ENCODE peak calls at places on chromosomes 11 and 22, in six cellular contexts. D is lower leg skin; K is BJ; P is CD4-positive, alpha-beta T cell; M is Calu3; W is psoas muscle. H is an unnamed sample.
A peak's percentile ranks its signal among the peaks of the same experiment; 100 is the strongest.

GRCh38 chr11:2298131-2298794 is 3.5 kb downstream of the C11orf21 start:
- DNase-seq in P (no peak), M (no peak), W (no peak), D (no peak), K (no peak), H (peak; percentile 13)

GRCh38 chr11:120283124-120283523 is 42.0 kb upstream of the TLCD5 start:
- DNase-seq in K (no peak), W (no peak), P (no peak), M (no peak), D (no peak), H (no peak)

GRCh38 chr11:107387666-107388065 is 70.0 kb downstream of the CWF19L2 start:
- DNase-seq in M (no peak), P (no peak), D (no peak), K (no peak), W (no peak), H (no peak)

GRCh38 chr11:130827697-130828377 is 88.4 kb downstream of the SNX19 start:
- DNase-seq in M (peak; percentile 65), P (no peak), D (no peak), K (no peak), W (peak; percentile 70), H (no peak)

GRCh38 chr11:101880208-101880607 is 34.6 kb upstream of the CEP126 start:
- DNase-seq in D (no peak), K (no peak), P (no peak), M (peak; percentile 28), W (no peak), H (no peak)

GRCh38 chr22:46934746-46935491 is 172.5 kb downstream of the TBC1D22A start:
- DNase-seq in K (peak; percentile 52), W (peak; percentile 44), M (peak; percentile 66), D (no peak), P (no peak), H (no peak)

GRCh38 chr22:39077513-39077840 is 402 bp downstream of the APOBEC3G start:
- DNase-seq in W (no peak), P (no peak), D (no peak), M (no peak), K (no peak), H (no peak)

GRCh38 chr11:11044137-11044855 is 186.4 kb upstream of the ZBED5 start:
- DNase-seq in P (no peak), K (no peak), D (no peak), M (no peak), W (no peak), H (no peak)

GRCh38 chr22:39444937-39445465 is 11.8 kb upstream of the MGAT3 start:
- DNase-seq in K (no peak), W (no peak), M (no peak), D (no peak), P (no peak), H (no peak)

GRCh38 chr11:102154806-102155205 is 44.6 kb downstream of the YAP1 start:
- DNase-seq in P (no peak), K (no peak), D (no peak), M (no peak), W (no peak), H (no peak)

GRCh38 chr11:73239571-73240189 is 21.6 kb downstream of the P2RY2 start:
- DNase-seq in W (no peak), M (no peak), P (no peak), K (no peak), D (no peak), H (no peak)

GRCh38 chr11:22477312-22477711 is 139.1 kb downstream of the SLC17A6 start:
- DNase-seq in W (no peak), D (no peak), P (no peak), K (no peak), M (no peak), H (no peak)

GRCh38 chr11:120218695-120219033 is 7.8 kb downstream of the OAF start:
- DNase-seq in P (no peak), D (no peak), M (no peak), W (no peak), K (no peak), H (no peak)

GRCh38 chr11:15903246-15903645 is 453.1 kb downstream of the SOX6 start:
- DNase-seq in D (no peak), P (no peak), M (peak; percentile 17), W (no peak), K (no peak), H (no peak)

GRCh38 chr11:65658174-65659021 is 4.3 kb downstream of the RELA start:
- DNase-seq in D (no peak), P (no peak), K (no peak), W (no peak), M (no peak), H (no peak)

GRCh38 chr11:76602431-76602861 is 68.1 kb downstream of the LRRC32 start:
- DNase-seq in D (peak; percentile 35), P (no peak), K (no peak), W (peak; percentile 68), M (no peak), H (no peak)

GRCh38 chr22:46737105-46737975 is 712 bp downstream of the CERK start:
- DNase-seq in P (no peak), M (peak; percentile 35), D (no peak), K (no peak), W (peak; percentile 49), H (peak; percentile 36)

GRCh38 chr22:39466228-39467006 is 9.6 kb downstream of the MGAT3 start:
- DNase-seq in W (no peak), D (no peak), K (no peak), M (no peak), P (no peak), H (no peak)

GRCh38 chr11:34145847-34146381 is 40.5 kb downstream of the NAT10 start:
- DNase-seq in P (no peak), D (no peak), M (no peak), K (no peak), W (no peak), H (no peak)

GRCh38 chr11:1301220-1302000 is 8.0 kb downstream of the TOLLIP start:
- DNase-seq in M (no peak), D (no peak), P (no peak), K (no peak), W (no peak), H (no peak)

GRCh38 chr22:27125539-27125938 is 468.2 kb downstream of the MIAT start:
- DNase-seq in W (no peak), M (no peak), K (no peak), P (no peak), D (no peak), H (no peak)

GRCh38 chr11:5521540-5521939 is 5.0 kb upstream of the UBQLNL start:
- DNase-seq in W (no peak), P (no peak), D (no peak), K (no peak), M (no peak), H (no peak)

GRCh38 chr22:20611418-20611817 is 104.0 kb downstream of the MED15 start:
- DNase-seq in D (no peak), P (no peak), K (no peak), W (no peak), M (no peak), H (no peak)

GRCh38 chr11:10443152-10443551 is 11.9 kb upstream of the AMPD3 start:
- DNase-seq in D (no peak), M (no peak), K (no peak), W (no peak), P (no peak), H (no peak)

GRCh38 chr22:29609139-29609538 is 5.7 kb downstream of the NF2 start:
- DNase-seq in W (no peak), K (no peak), M (no peak), D (no peak), P (no peak), H (no peak)

GRCh38 chr11:48083427-48083826 is 103.1 kb downstream of the PTPRJ start:
- DNase-seq in K (no peak), M (no peak), P (no peak), D (no peak), W (no peak), H (no peak)

GRCh38 chr11:64856382-64857227 is 12.2 kb upstream of the CDC42BPG start:
- DNase-seq in D (peak; percentile 78), P (no peak), W (peak; percentile 92), M (peak; percentile 91), K (no peak), H (peak; percentile 58)

GRCh38 chr11:119538748-119539147 is 115.8 kb upstream of the THY1 start:
- DNase-seq in M (no peak), K (peak; percentile 9), P (no peak), D (no peak), W (no peak), H (no peak)

GRCh38 chr11:73667906-73668305 is 21.5 kb downstream of the PLEKHB1 start:
- DNase-seq in K (no peak), D (no peak), P (no peak), M (no peak), W (no peak), H (no peak)

GRCh38 chr11:76644591-76644990 is 26.0 kb downstream of the LRRC32 start:
- DNase-seq in P (no peak), K (no peak), M (no peak), D (no peak), W (no peak), H (no peak)

GRCh38 chr11:96284401-96284800 is 58.6 kb downstream of the MAML2 start:
- DNase-seq in K (no peak), M (no peak), D (no peak), W (no peak), P (no peak), H (no peak)

GRCh38 chr22:26707581-26707980 is 50.2 kb downstream of the MIAT start:
- DNase-seq in K (no peak), P (no peak), M (no peak), W (no peak), D (no peak), H (no peak)

GRCh38 chr11:37115963-37116362 is 517.9 kb upstream of the RAG2 start:
- DNase-seq in W (no peak), P (no peak), D (no peak), M (no peak), K (no peak), H (no peak)

GRCh38 chr22:35586771-35587170 is 30.4 kb downstream of the MB start:
- DNase-seq in K (no peak), D (no peak), M (no peak), P (no peak), W (no peak), H (no peak)
- TF ChIP-seq CTCF in K (no peak), D (no peak), M (no peak), P (no peak), W (no peak), H (no peak)

GRCh38 chr11:91373497-91373896 is 851.1 kb upstream of the FAT3 start:
- DNase-seq in M (no peak), W (no peak), P (no peak), D (no peak), K (no peak), H (no peak)
- TF ChIP-seq CTCF in M (no peak), W (no peak), P (no peak), D (no peak), K (no peak), H (no peak)

DNA sequence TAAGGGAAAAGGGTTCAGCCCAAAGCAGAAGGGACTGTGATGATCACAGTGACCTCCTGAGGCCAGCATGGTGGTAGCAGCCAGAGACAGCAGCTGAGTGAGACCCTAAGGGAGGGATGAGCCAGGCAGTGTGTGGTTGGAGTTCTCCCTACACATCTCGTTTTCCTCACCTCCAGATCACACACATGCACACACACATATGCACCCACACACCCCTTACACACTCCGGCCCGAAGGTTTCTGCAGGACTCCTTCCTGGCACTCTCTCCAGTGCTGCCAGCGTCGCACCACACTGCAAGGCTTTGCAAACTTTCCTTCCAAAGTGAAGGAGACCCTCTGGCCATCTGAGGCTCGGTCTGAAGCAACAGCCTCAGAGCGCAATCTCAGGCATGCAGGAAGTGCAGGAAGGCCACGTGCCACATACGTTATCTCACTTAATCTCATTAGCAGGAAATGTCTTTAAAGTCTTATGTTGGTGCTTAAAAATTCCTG is 26.9 kb upstream of the TP53I11 start:
- DNase-seq in M (peak; percentile 42), D (no peak), P (no peak), W (no peak), K (no peak), H (no peak)
- TF ChIP-seq CTCF in M (no peak), D (no peak), P (no peak), W (no peak), K (peak; percentile 33), H (no peak)

GRCh38 chr11:68127791-68128681 is 6.8 kb upstream of the CHKA start:
- DNase-seq in W (peak; percentile 46), K (no peak), D (no peak), P (no peak), M (peak; percentile 85), H (no peak)
- TF ChIP-seq CTCF in W (no peak), K (no peak), D (no peak), P (no peak), M (no peak), H (no peak)

H was measured in natural killer cell.